ENCODE peak calls at places on chromosomes 5 and 9, in seven cellular contexts. Y is pancreas, M is esophagus squamous epithelium, P is prostate gland, J is body of pancreas, R is heart right ventricle, B is PC-3. A is an unnamed sample.

GRCh38 chr5:116472274-116472673 is 102.3 kb downstream of the SEMA6A start:
- DNase-seq in B (peak), M (no peak), P (no peak), J (no peak), Y (no peak), R (no peak), A (no peak)

GRCh38 chr5:132497488-132497997 is 7.0 kb upstream of the IRF1 start:
- DNase-seq in Y (peak), J (peak), P (peak), R (peak), B (peak), M (no peak), A (peak)

GRCh38 chr9:81456431-81456970 is 232.8 kb downstream of the TLE1 start:
- DNase-seq in P (no peak), B (peak), R (no peak), Y (no peak), M (no peak), J (no peak), A (peak)

GRCh38 chr5:71586052-71586940 is 844 bp upstream of the MCCC2 start:
- DNase-seq in B (no peak), M (no peak), J (no peak), R (peak), P (no peak), Y (no peak), A (no peak)

GRCh38 chr5:153543288-153543687 is 52.8 kb downstream of the GRIA1 start:
- DNase-seq in P (no peak), Y (no peak), M (no peak), J (no peak), B (no peak), R (no peak), A (peak)

GRCh38 chr9:93183663-93184438 is at the start of gene WNK2:
- DNase-seq in B (peak), R (no peak), P (peak), M (no peak), J (peak), Y (peak), A (no peak)

GRCh38 chr5:125847561-125847960 is 575.6 kb upstream of the GRAMD2B start:
- DNase-seq in B (no peak), Y (no peak), J (no peak), R (no peak), P (no peak), M (no peak), A (no peak)

GRCh38 chr9:304519-305185 is 90.0 kb downstream of the DOCK8 start:
- DNase-seq in Y (no peak), P (peak), M (no peak), J (no peak), R (no peak), B (peak), A (peak)

GRCh38 chr9:126788046-126788445 is 16.8 kb upstream of the ZBTB43 start:
- DNase-seq in B (no peak), M (no peak), J (no peak), Y (no peak), P (no peak), R (no peak), A (no peak)

GRCh38 chr5:10702040-10702629 is 58.9 kb downstream of the DAP start:
- DNase-seq in M (no peak), J (peak), R (no peak), B (peak), Y (peak), P (no peak), A (peak)

GRCh38 chr5:56985941-56986630 is 34.2 kb upstream of the MIER3 start:
- DNase-seq in Y (no peak), B (no peak), J (no peak), P (no peak), M (no peak), R (no peak), A (peak)

GRCh38 chr5:62795912-62796311 is 217.3 kb downstream of the LRRC70 start:
- DNase-seq in M (no peak), R (no peak), P (no peak), B (no peak), Y (no peak), J (no peak), A (no peak)

GRCh38 chr9:101536351-101536750 is 2.7 kb downstream of the RNF20 start:
- DNase-seq in Y (no peak), R (no peak), B (peak), M (no peak), P (no peak), J (no peak), A (peak)

GRCh38 chr9:85014292-85014691 is 344.8 kb downstream of the NTRK2 start:
- DNase-seq in Y (no peak), M (no peak), B (no peak), R (no peak), P (no peak), J (no peak), A (no peak)

GRCh38 chr9:94692601-94693000 is 33.9 kb upstream of the AOPEP start:
- DNase-seq in J (peak), R (no peak), P (no peak), B (peak), Y (no peak), M (no peak), A (no peak)

GRCh38 chr5:76403963-76404693 is 1.0 kb downstream of the IQGAP2 start:
- DNase-seq in Y (peak), R (no peak), M (peak), J (peak), B (no peak), P (peak), A (no peak)

GRCh38 chr9:136663311-136663679 is 579 bp downstream of the EGFL7 start:
- DNase-seq in B (no peak), Y (no peak), M (no peak), R (no peak), J (no peak), P (no peak), A (no peak)
- H3K4me3 ChIP-seq in B (no peak), Y (no peak), M (peak), R (peak), J (no peak), P (peak), A (no peak)

DNA sequence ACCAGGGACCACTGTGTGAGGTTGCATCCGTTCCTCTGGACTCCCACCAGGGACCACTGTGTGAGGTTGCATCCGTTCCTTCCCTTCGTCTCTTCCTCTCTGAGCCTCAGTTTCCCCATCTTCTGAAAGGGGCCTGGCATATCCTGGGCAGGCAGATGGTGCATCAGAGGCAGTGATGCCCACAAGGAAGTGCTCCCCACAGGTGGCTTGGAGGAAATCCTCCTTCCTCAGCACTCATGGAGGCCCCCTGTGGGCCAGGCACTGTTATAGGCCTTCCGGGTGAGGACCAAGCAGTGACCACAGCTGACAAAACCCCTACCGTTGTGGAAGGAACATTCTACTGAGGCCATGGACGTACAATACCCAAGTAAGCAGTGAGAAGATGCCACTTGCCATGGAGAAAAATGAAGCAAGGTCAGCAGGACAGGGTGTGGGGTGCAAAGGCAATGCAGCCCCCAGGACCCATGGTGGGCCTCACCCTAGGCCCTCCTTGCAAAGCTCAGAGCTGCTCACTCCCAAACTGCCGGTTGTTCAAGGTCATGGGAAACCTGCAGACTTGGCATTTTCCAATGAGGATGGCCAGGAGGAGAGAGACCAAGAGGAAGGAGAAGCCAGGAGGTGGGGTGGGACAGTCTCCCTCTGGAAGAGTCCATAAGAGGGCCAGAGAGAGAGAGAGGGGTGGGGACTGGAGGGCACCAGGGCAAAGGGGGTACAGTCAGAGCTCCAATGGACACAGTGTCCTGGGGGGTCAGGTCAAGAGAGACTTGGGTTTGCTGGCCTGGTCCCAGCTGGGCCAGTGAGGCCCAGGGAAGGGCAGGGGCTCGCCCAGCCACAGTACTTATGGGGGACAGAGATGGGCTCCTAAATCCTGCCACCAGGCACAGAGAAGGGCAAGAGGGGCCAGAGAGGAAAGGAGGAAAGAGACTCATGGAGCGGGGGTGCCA is 51.1 kb downstream of the C9orf50 start:
- DNase-seq in P (no peak), Y (no peak), B (peak), M (no peak), R (no peak), J (peak), A (no peak)
- TF ChIP-seq CTCF in P (no peak), Y (peak), B (peak), M (peak), R (no peak), J (peak), A (peak)

DNA sequence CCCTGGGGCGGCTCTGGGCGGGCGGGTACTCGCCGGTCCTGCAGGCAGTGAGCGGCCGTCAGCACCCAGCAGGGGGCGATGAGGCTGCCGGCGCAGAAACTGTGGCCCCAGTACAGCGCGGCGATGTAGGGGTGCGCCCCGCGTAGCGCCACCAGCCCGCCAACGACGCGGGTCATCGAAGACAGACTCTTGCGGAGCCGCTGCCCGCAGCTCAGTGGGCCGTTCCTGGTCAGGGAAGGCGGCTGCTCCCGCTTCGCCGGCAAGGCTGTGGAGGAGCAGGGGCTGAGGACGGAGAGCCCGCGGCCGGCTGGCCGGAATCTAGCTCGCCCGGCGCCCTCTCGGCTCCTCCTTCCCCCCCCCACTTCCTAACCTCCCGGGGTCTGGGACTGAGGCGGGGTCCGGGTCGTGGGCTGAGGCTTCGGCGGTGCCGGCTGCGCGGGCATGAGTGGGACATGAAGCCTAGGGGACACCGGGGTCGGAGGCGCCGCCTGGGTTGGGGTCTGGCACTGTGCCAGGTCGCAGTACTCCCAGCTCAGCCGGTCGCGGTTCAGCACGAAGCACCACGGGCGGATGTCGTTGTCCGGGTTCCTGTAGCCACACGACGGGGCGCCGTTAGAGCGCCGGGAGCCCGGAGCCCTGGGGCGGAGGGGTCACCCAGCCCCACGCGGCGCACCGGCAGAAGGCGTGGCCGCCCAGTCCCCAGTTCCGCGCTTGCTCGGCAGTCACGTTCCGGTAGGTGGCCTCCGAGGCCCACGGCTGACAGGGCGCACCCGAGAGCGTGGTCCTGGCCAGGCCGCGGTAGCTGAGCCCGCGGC is 3.6 kb upstream of the PFN3 start:
- DNase-seq in R (peak), J (peak), P (peak), Y (peak), M (no peak), B (peak), A (peak)
- H3K4me3 ChIP-seq in R (peak), J (peak), P (peak), Y (peak), M (peak), B (peak), A (peak)

GRCh38 chr5:42993516-42994284 is 46.4 kb downstream of the ANXA2R start:
- DNase-seq in Y (no peak), P (no peak), J (no peak), M (peak), B (no peak), R (peak), A (peak)

GRCh38 chr5:42990892-42991291 is 49.2 kb downstream of the ANXA2R start:
- DNase-seq in M (no peak), B (no peak), R (no peak), P (no peak), Y (no peak), J (no peak), A (no peak)

GRCh38 chr5:42994285-42995151 is 45.6 kb downstream of the ANXA2R start:
- DNase-seq in B (no peak), J (peak), M (peak), R (peak), P (peak), Y (peak), A (peak)

GRCh38 chr5:42991477-42992034 is 48.6 kb downstream of the ANXA2R start:
- DNase-seq in P (no peak), B (no peak), Y (no peak), J (no peak), R (no peak), M (no peak), A (no peak)

DNA sequence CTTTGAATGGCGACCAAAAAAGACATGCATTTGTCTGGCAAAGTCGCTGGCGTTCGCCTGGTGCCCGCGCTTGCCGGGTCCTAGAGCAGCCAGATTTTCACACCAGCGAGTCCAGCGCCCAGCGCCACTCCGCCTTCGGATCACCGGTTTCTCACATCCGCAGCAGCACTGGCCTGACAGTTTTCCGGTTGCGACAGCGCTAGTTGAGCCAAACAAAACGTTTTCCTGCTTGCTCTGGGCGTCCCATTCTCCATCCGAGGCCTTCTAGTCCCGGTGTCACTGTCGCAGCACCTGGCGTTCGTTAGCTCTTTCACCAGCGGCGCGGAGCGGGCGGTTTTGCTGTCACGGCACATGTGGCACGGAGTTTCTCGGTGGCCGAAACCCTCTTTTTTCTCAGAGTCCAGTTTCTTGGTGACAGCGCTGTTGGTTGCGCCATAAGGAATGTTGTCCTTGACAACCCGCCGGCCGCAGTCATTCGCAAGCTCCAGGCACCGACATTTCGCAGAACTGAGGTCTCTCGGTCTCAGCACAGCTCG is 48.0 kb downstream of the ANXA2R start:
- DNase-seq in R (peak), M (peak), Y (no peak), P (peak), B (no peak), J (peak), A (peak)
- TF ChIP-seq CTCF in R (no peak), M (no peak), Y (no peak), P (no peak), B (no peak), J (no peak), A (no peak)